ENCODE peak calls at places on chromosome 1, in five cellular contexts. X is SW480, Q is AG10803, R is hepatocyte, B is astrocyte of the cerebellum. O is an unnamed sample.

GRCh38 chr1:178733972-178734371 is 8.9 kb downstream of the RALGPS2 start:
- DNase-seq in X (no peak), Q (no peak), R (no peak), B (no peak), O (no peak)

GRCh38 chr1:82562448-82562847 is 761.7 kb downstream of the ADGRL2 start:
- DNase-seq in X (no peak), Q (no peak), R (no peak), B (peak), O (no peak)

GRCh38 chr1:61819421-61819820 is 77.1 kb downstream of the PATJ start:
- DNase-seq in X (no peak), Q (no peak), R (no peak), B (no peak), O (no peak)

GRCh38 chr1:94597701-94598100 is 56.1 kb upstream of the F3 start:
- DNase-seq in X (no peak), Q (peak), R (no peak), B (no peak), O (no peak)

GRCh38 chr1:79322511-79323027 is 316.0 kb upstream of the ADGRL4 start:
- DNase-seq in X (no peak), Q (peak), R (no peak), B (no peak), O (no peak)

GRCh38 chr1:66556161-66556611 is 22.2 kb downstream of the SGIP1 start:
- DNase-seq in X (no peak), Q (no peak), R (no peak), B (no peak), O (no peak)

GRCh38 chr1:153945131-153945794 is 1.3 kb downstream of the DENND4B start:
- DNase-seq in X (no peak), Q (peak), R (peak), B (no peak), O (peak)

GRCh38 chr1:227316941-227317540 is 1.3 kb downstream of the CDC42BPA start:
- DNase-seq in X (peak), Q (peak), R (no peak), B (no peak), O (no peak)

GRCh38 chr1:170660281-170660713 is 3.6 kb upstream of the PRRX1 start:
- DNase-seq in X (no peak), Q (no peak), R (no peak), B (no peak), O (no peak)

GRCh38 chr1:63350320-63350719 is 17.1 kb upstream of the ALG6 start:
- DNase-seq in X (no peak), Q (no peak), R (no peak), B (no peak), O (no peak)

GRCh38 chr1:117895482-117896114 is 33.8 kb downstream of the GDAP2 start:
- DNase-seq in X (peak), Q (peak), R (peak), B (peak), O (no peak)

GRCh38 chr1:201153474-201154388 is 543 bp downstream of the TMEM9 start:
- DNase-seq in X (peak), Q (no peak), R (no peak), B (no peak), O (no peak)

GRCh38 chr1:94385354-94385947 is 32.7 kb upstream of the ABCD3 start:
- DNase-seq in X (no peak), Q (no peak), R (no peak), B (no peak), O (no peak)

GRCh38 chr1:68442822-68443556 is 6.8 kb downstream of the RPE65 start:
- DNase-seq in X (peak), Q (peak), R (peak), B (no peak), O (no peak)

GRCh38 chr1:5915587-5916571 is 76.3 kb downstream of the NPHP4 start:
- DNase-seq in X (peak), Q (peak), R (peak), B (peak), O (no peak)

GRCh38 chr1:208101661-208102431 is 142.3 kb downstream of the PLXNA2 start:
- DNase-seq in X (no peak), Q (peak), R (no peak), B (no peak), O (no peak)

GRCh38 chr1:155967410-155968400 is 10.6 kb downstream of the ARHGEF2 start:
- DNase-seq in X (no peak), Q (no peak), R (no peak), B (no peak), O (no peak)

GRCh38 chr1:168236836-168237611 is 11.2 kb downstream of the SFT2D2 start:
- DNase-seq in X (no peak), Q (no peak), R (no peak), B (no peak), O (no peak)

O was measured in left ventricle myocardium inferior.